ENCODE peak calls at places on chromosomes 11 and 22, in nine cellular contexts. D is RCC 7860, H is pancreas, N is kidney tubule cell, O is AG10803, A is endothelial cell, B is dorsolateral prefrontal cortex, S is HL-60, P is nucleus accumbens. V is an unnamed sample.

GRCh38 chr22:41780714-41781507 is 19.6 kb upstream of the CCDC134 start:
- DNase-seq in D (no peak), H (no peak), N (no peak), O (peak), A (no peak), B (no peak), S (peak), P (no peak), V (peak)

GRCh38 chr22:19988965-19989724 is 27.5 kb downstream of the ARVCF start:
- DNase-seq in D (no peak), H (peak), N (no peak), O (no peak), A (no peak), B (no peak), S (no peak), P (no peak), V (no peak)

GRCh38 chr11:72655014-72655413 is 19.2 kb downstream of the PDE2A start:
- DNase-seq in D (no peak), H (no peak), N (no peak), O (no peak), A (no peak), B (no peak), S (no peak), P (no peak), V (no peak)

GRCh38 chr11:119734788-119735187 is 5.8 kb upstream of the NECTIN1 start:
- DNase-seq in D (no peak), H (no peak), N (no peak), O (no peak), A (no peak), B (no peak), S (no peak), P (no peak), V (no peak)

GRCh38 chr11:75276696-75277095 is 36.1 kb downstream of the TPBGL start:
- DNase-seq in D (no peak), H (no peak), N (no peak), O (no peak), A (no peak), B (no peak), S (no peak), P (no peak), V (no peak)

GRCh38 chr11:121318848-121319834 is 26.6 kb downstream of the SC5D start:
- DNase-seq in D (peak), H (no peak), N (peak), O (peak), A (peak), B (peak), S (peak), P (no peak), V (peak)

GRCh38 chr11:6630632-6631291 is 11.5 kb upstream of the TPP1 start:
- DNase-seq in D (no peak), H (peak), N (no peak), O (no peak), A (no peak), B (no peak), S (no peak), P (no peak), V (no peak)

GRCh38 chr11:64799256-64799924 is 3.6 kb downstream of the MAP4K2 start:
- DNase-seq in D (no peak), H (peak), N (no peak), O (no peak), A (no peak), B (no peak), S (no peak), P (no peak), V (no peak)

GRCh38 chr22:49235463-49236300 is 592.0 kb downstream of the BRD1 start:
- DNase-seq in D (no peak), H (no peak), N (no peak), O (no peak), A (no peak), B (no peak), S (no peak), P (no peak), V (no peak)

GRCh38 chr22:22446527-22446926 is 62.0 kb downstream of the ZNF280B start:
- DNase-seq in D (no peak), H (no peak), N (no peak), O (no peak), A (no peak), B (no peak), S (no peak), P (no peak), V (no peak)

GRCh38 chr22:49532831-49533802 is 294.6 kb downstream of the BRD1 start:
- DNase-seq in D (no peak), H (no peak), N (no peak), O (no peak), A (no peak), B (no peak), S (no peak), P (no peak), V (no peak)

GRCh38 chr11:118679483-118679882 is at the start of gene TREH:
- DNase-seq in D (no peak), H (peak), N (no peak), O (no peak), A (no peak), B (peak), S (no peak), P (no peak), V (no peak)

V was measured in GM03348.